ENCODE peak calls at places on chromosomes 5 and 9, in eight cellular contexts. G is psoas muscle, E is Caco-2, Z is type B pancreatic cell, U is midbrain, R is NCI-H774, C is pancreas, N is T follicular helper cell. D is an unnamed sample.

GRCh38 chr5:121273818-121274433 is 577.8 kb upstream of the FTMT start:
- DNase-seq in R (no peak), N (no peak), U (no peak), G (no peak), E (peak), C (no peak), Z (no peak), D (no peak)

GRCh38 chr9:127698985-127699670 is 7.7 kb upstream of the CFAP157 start:
- DNase-seq in R (peak), U (peak), Z (peak), C (peak), G (peak), E (peak), N (peak), D (peak)

GRCh38 chr5:177303121-177303924 is at the start of the genes PRELID1 and RAB24:
- DNase-seq in C (peak), Z (peak), R (peak), G (peak), U (peak), E (peak), N (peak), D (peak)

GRCh38 chr9:14170973-14171596 is 142.9 kb downstream of the NFIB start:
- DNase-seq in G (no peak), E (no peak), C (no peak), U (no peak), R (no peak), Z (no peak), N (no peak), D (no peak)

GRCh38 chr5:891117-891836 is 1.3 kb downstream of the BRD9 start:
- DNase-seq in E (peak), N (no peak), U (no peak), R (no peak), Z (no peak), G (no peak), C (no peak), D (no peak)

GRCh38 chr9:14185016-14185415 is 128.9 kb downstream of the NFIB start:
- DNase-seq in U (no peak), N (no peak), R (no peak), Z (no peak), E (no peak), G (no peak), C (no peak), D (no peak)

GRCh38 chr9:93576296-93577044 is at the start of gene PHF2:
- DNase-seq in R (no peak), U (peak), G (no peak), C (peak), Z (no peak), N (no peak), E (no peak), D (no peak)

GRCh38 chr5:179610109-179610902 is 13.2 kb downstream of the HNRNPH1 start:
- DNase-seq in U (no peak), C (no peak), Z (no peak), N (no peak), E (peak), G (peak), R (no peak), D (no peak)

GRCh38 chr5:169100735-169101075 is 200.2 kb downstream of the SLIT3 start:
- DNase-seq in N (no peak), E (no peak), Z (no peak), G (no peak), U (no peak), C (no peak), R (no peak), D (no peak)

GRCh38 chr9:115353681-115354080 is 235.7 kb upstream of the TNC start:
- DNase-seq in C (no peak), G (no peak), E (no peak), N (no peak), U (no peak), R (no peak), Z (no peak), D (no peak)

GRCh38 chr9:15426019-15426418 is 3.3 kb downstream of the SNAPC3 start:
- DNase-seq in C (no peak), Z (no peak), N (no peak), G (no peak), U (no peak), R (no peak), E (no peak), D (no peak)

GRCh38 chr9:77725820-77726219 is 77.7 kb upstream of the GNA14 start:
- DNase-seq in U (no peak), R (no peak), G (no peak), N (no peak), C (no peak), Z (no peak), E (no peak), D (no peak)

GRCh38 chr9:78620303-78620702 is 323.4 kb downstream of the PSAT1 start:
- DNase-seq in E (no peak), Z (no peak), R (no peak), U (no peak), G (no peak), C (no peak), N (no peak), D (no peak)

GRCh38 chr5:5424736-5425135 is 2.3 kb downstream of the ICE1 start:
- DNase-seq in E (no peak), Z (no peak), C (no peak), N (no peak), G (no peak), R (no peak), U (no peak), D (no peak)

GRCh38 chr5:41587668-41588067 is 77.3 kb upstream of the PLCXD3 start:
- DNase-seq in C (no peak), N (no peak), U (no peak), E (no peak), Z (no peak), G (no peak), R (no peak), D (no peak)

GRCh38 chr9:12764150-12764549 is 10.7 kb upstream of the LURAP1L start:
- DNase-seq in U (no peak), C (no peak), R (no peak), N (no peak), G (no peak), E (no peak), Z (no peak), D (no peak)

GRCh38 chr5:528625-529511 is 4.6 kb upstream of the SLC9A3 start:
- DNase-seq in E (no peak), G (no peak), Z (no peak), U (no peak), N (no peak), R (no peak), C (no peak), D (no peak)

GRCh38 chr9:133368249-133368881 is 7.5 kb downstream of the SURF4 start:
- DNase-seq in N (no peak), R (peak), U (no peak), C (peak), Z (no peak), G (no peak), E (no peak), D (no peak)

GRCh38 chr5:177178905-177179304 is 45.3 kb downstream of the NSD1 start:
- DNase-seq in N (no peak), R (no peak), G (no peak), Z (no peak), U (no peak), C (no peak), E (no peak), D (no peak)

GRCh38 chr5:109819878-109820277 is 130.2 kb downstream of the MAN2A1 start:
- DNase-seq in Z (no peak), C (no peak), U (no peak), R (no peak), G (no peak), N (no peak), E (no peak), D (no peak)

GRCh38 chr9:123484130-123484529 is 128.1 kb downstream of the CRB2 start:
- DNase-seq in Z (no peak), G (no peak), C (no peak), R (no peak), E (peak), N (no peak), U (no peak), D (no peak)

GRCh38 chr5:111129938-111130337 is 37.8 kb downstream of the WDR36 start:
- DNase-seq in U (no peak), R (no peak), C (no peak), Z (no peak), N (no peak), G (no peak), E (no peak), D (no peak)

GRCh38 chr5:17719592-17719991 is 85.3 kb downstream of the TAF11L14 start:
- DNase-seq in N (no peak), Z (no peak), C (no peak), E (no peak), G (no peak), R (no peak), U (no peak), D (no peak)

GRCh38 chr9:71747572-71747971 is 20.7 kb downstream of the CEMIP2 start:
- DNase-seq in C (no peak), U (no peak), G (no peak), R (no peak), E (no peak), N (no peak), Z (no peak), D (no peak)

GRCh38 chr5:99019812-99020697 is 91.2 kb upstream of the CHD1 start:
- DNase-seq in G (no peak), E (no peak), U (no peak), R (peak), Z (no peak), N (no peak), C (no peak), D (no peak)

GRCh38 chr5:123810911-123811310 is 298.9 kb downstream of the CSNK1G3 start:
- DNase-seq in R (no peak), Z (no peak), U (no peak), G (no peak), E (no peak), N (no peak), C (no peak), D (no peak)

GRCh38 chr5:322942-323879 is 1.7 kb downstream of the AHRR start:
- DNase-seq in R (no peak), Z (no peak), N (no peak), E (no peak), C (no peak), U (no peak), G (peak), D (no peak)

GRCh38 chr9:130707225-130707976 is 13.8 kb downstream of the EXOSC2 start:
- DNase-seq in Z (no peak), N (peak), E (peak), C (peak), R (peak), G (peak), U (peak), D (peak)

GRCh38 chr9:120909904-120910303 is 16.7 kb downstream of the TRAF1 start:
- DNase-seq in U (no peak), Z (no peak), N (no peak), C (no peak), G (no peak), R (no peak), E (no peak), D (no peak)

GRCh38 chr9:81622471-81623245 is 66.7 kb downstream of the TLE1 start:
- DNase-seq in N (no peak), U (no peak), G (no peak), Z (no peak), E (no peak), R (no peak), C (no peak), D (no peak)